ENCODE peak calls at places on chromosomes 12 and 14, in seven cellular contexts. P, C, M, K, Y, I and G are unnamed samples.

GRCh38 chr14:100092832-100093231 is 27.6 kb downstream of the EVL start:
- DNase-seq in I (no peak), M (no peak), Y (no peak), K (no peak), P (no peak), C (no peak), G (no peak)

GRCh38 chr14:50242566-50243288 is 11.3 kb upstream of the SOS2 start:
- DNase-seq in M (no peak), C (no peak), K (no peak), Y (no peak), P (peak), I (no peak), G (no peak)

GRCh38 chr14:65833256-65833880 is 420.8 kb downstream of the FUT8 start:
- DNase-seq in C (no peak), Y (no peak), I (no peak), P (no peak), M (peak), K (no peak), G (no peak)

GRCh38 chr12:28340261-28340660 is 150.0 kb downstream of the CCDC91 start:
- DNase-seq in Y (no peak), C (peak), P (peak), M (peak), K (no peak), I (no peak), G (no peak)

GRCh38 chr14:102901633-102902032 is 20.8 kb upstream of the AMN start:
- DNase-seq in C (no peak), K (no peak), P (no peak), I (no peak), Y (no peak), M (no peak), G (no peak)

GRCh38 chr12:27048822-27049752 is 26.7 kb downstream of the MED21 start:
- DNase-seq in M (peak), K (no peak), Y (no peak), C (peak), I (peak), P (peak), G (no peak)

GRCh38 chr14:31060253-31060875 is 34.2 kb upstream of the STRN3 start:
- DNase-seq in I (no peak), K (no peak), P (peak), C (no peak), Y (no peak), M (no peak), G (no peak)

GRCh38 chr12:65536876-65537661 is 258.6 kb downstream of the MSRB3 start:
- DNase-seq in M (peak), I (peak), Y (no peak), K (peak), P (peak), C (peak), G (no peak)